ENCODE peak calls at places on chromosomes 7 and 10, in eight cellular contexts. I is A549, U is transverse colon, H is H1, D is sigmoid colon, V is stomach, J is HepG2, B is SK-N-SH. Z is an unnamed sample.

GRCh38 chr10:100993986-100994708 is 5.5 kb upstream of the LZTS2 start:
- DNase-seq in U (no peak), I (peak), V (no peak), B (peak), H (no peak), D (peak), J (no peak), Z (no peak)

GRCh38 chr10:11192304-11193018 is 174.8 kb downstream of the CELF2 start:
- DNase-seq in D (no peak), H (no peak), V (no peak), U (peak), J (no peak), B (no peak), I (no peak), Z (peak)

GRCh38 chr7:39042706-39043105 is 65.0 kb downstream of the POU6F2 start:
- DNase-seq in V (no peak), B (no peak), U (no peak), H (no peak), I (no peak), J (no peak), D (no peak), Z (no peak)

GRCh38 chr7:119270045-119270464 is 1002.9 kb upstream of the KCND2 start:
- DNase-seq in H (peak), J (peak), B (peak), I (peak), D (peak), U (peak), V (peak), Z (peak)

GRCh38 chr7:148701414-148701813 is 2.7 kb downstream of the CUL1 start:
- DNase-seq in U (no peak), B (no peak), H (no peak), V (no peak), J (no peak), I (peak), D (no peak), Z (no peak)

GRCh38 chr10:86013568-86013967 is 353.0 kb downstream of the GRID1 start:
- DNase-seq in H (no peak), B (no peak), J (no peak), V (no peak), D (no peak), U (no peak), I (no peak), Z (no peak)

GRCh38 chr7:95104739-95105138 is 197.3 kb downstream of the PPP1R9A start:
- DNase-seq in V (no peak), J (peak), U (no peak), H (no peak), I (peak), B (no peak), D (no peak), Z (no peak)

GRCh38 chr7:74043523-74043951 is 15.6 kb downstream of the ELN start:
- DNase-seq in J (no peak), H (no peak), V (no peak), B (peak), U (no peak), I (no peak), D (peak), Z (no peak)

GRCh38 chr7:2111568-2111967 is 121.2 kb downstream of the MAD1L1 start:
- DNase-seq in B (no peak), I (no peak), V (no peak), U (no peak), J (no peak), H (no peak), D (no peak), Z (peak)

GRCh38 chr10:83522881-83523386 is 616.4 kb upstream of the GHITM start:
- DNase-seq in D (no peak), B (peak), U (no peak), H (no peak), J (no peak), V (no peak), I (no peak), Z (no peak)

GRCh38 chr10:128013626-128014025 is 106.7 kb downstream of the PTPRE start:
- DNase-seq in D (peak), B (no peak), U (no peak), H (no peak), V (no peak), I (no peak), J (no peak), Z (no peak)

GRCh38 chr7:44222074-44222473 is 21.3 kb downstream of the YKT6 start:
- DNase-seq in I (no peak), J (no peak), D (peak), V (no peak), B (no peak), H (no peak), U (no peak), Z (peak)

GRCh38 chr10:48333856-48334255 is 27.4 kb downstream of the MAPK8 start:
- DNase-seq in D (no peak), I (no peak), J (no peak), V (no peak), U (no peak), B (no peak), H (no peak), Z (peak)

GRCh38 chr10:13500201-13500600 is 28.6 kb downstream of the BEND7 start:
- DNase-seq in U (no peak), I (peak), B (no peak), H (no peak), J (peak), D (no peak), V (no peak), Z (no peak)

GRCh38 chr10:131886181-131886716 is 14.6 kb upstream of the PPP2R2D start:
- DNase-seq in H (no peak), J (no peak), V (no peak), U (no peak), B (no peak), D (peak), I (no peak), Z (no peak)

GRCh38 chr7:55493416-55493815 is 78.9 kb downstream of the VOPP1 start:
- DNase-seq in I (no peak), B (no peak), U (no peak), J (no peak), V (no peak), H (no peak), D (no peak), Z (no peak)

GRCh38 chr7:130853503-130854279 is 119.7 kb upstream of the KLF14 start:
- DNase-seq in I (peak), D (no peak), J (peak), V (no peak), B (no peak), U (no peak), H (no peak), Z (no peak)

GRCh38 chr10:113704637-113705343 is 25.1 kb downstream of the CASP7 start:
- DNase-seq in H (no peak), U (no peak), J (peak), B (peak), I (peak), V (no peak), D (no peak), Z (no peak)

GRCh38 chr7:101126651-101127459 is at the start of gene SERPINE1:
- DNase-seq in D (peak), J (peak), I (peak), B (peak), V (peak), U (peak), H (no peak), Z (peak)

GRCh38 chr7:35036361-35037171 is 719 bp downstream of the DPY19L1 start:
- DNase-seq in J (peak), B (peak), D (peak), H (no peak), I (peak), U (peak), V (peak), Z (peak)

GRCh38 chr7:108454674-108455523 is 1.3 kb downstream of the NRCAM start:
- DNase-seq in D (no peak), H (no peak), B (peak), V (no peak), I (peak), J (no peak), U (no peak), Z (peak)

GRCh38 chr7:41287559-41288335 is 415.1 kb downstream of the INHBA start:
- DNase-seq in I (no peak), D (no peak), H (peak), J (no peak), V (no peak), U (no peak), B (no peak), Z (no peak)

GRCh38 chr7:70829221-70830059 is 302.5 kb upstream of the GALNT17 start:
- DNase-seq in J (peak), V (peak), D (peak), B (peak), I (peak), H (peak), U (peak), Z (peak)

GRCh38 chr10:5607594-5607993 is 58.8 kb downstream of the ASB13 start:
- DNase-seq in H (no peak), I (no peak), V (no peak), U (no peak), J (no peak), B (no peak), D (no peak), Z (no peak)

GRCh38 chr7:118755067-118755625 is 530.6 kb downstream of the ANKRD7 start:
- DNase-seq in I (no peak), H (no peak), V (no peak), D (no peak), J (no peak), B (no peak), U (no peak), Z (no peak)

GRCh38 chr10:97894092-97894491 is 44.4 kb downstream of the GOLGA7B start:
- DNase-seq in B (no peak), H (no peak), J (no peak), V (no peak), U (no peak), I (no peak), D (no peak), Z (no peak)

GRCh38 chr7:52135403-52135802 is 818.8 kb upstream of the COBL start:
- DNase-seq in V (no peak), B (no peak), J (no peak), H (no peak), D (no peak), U (no peak), I (no peak), Z (no peak)

GRCh38 chr10:70115948-70116682 is 16.5 kb downstream of the AIFM2 start:
- DNase-seq in D (peak), J (peak), V (peak), I (peak), U (peak), B (peak), H (no peak), Z (no peak)

GRCh38 chr7:134343796-134344195 is 27.1 kb upstream of the SLC35B4 start:
- DNase-seq in I (no peak), J (no peak), V (no peak), H (no peak), D (no peak), B (no peak), U (no peak), Z (no peak)

GRCh38 chr7:103540986-103541385 is 95.0 kb upstream of the SLC26A5 start:
- DNase-seq in J (no peak), B (peak), V (peak), U (no peak), I (no peak), H (no peak), D (no peak), Z (peak)

GRCh38 chr10:22900841-22901601 is 26.8 kb upstream of the ARMC3 start:
- DNase-seq in B (no peak), V (no peak), J (no peak), I (no peak), U (no peak), D (no peak), H (no peak), Z (no peak)

GRCh38 chr7:15326044-15326644 is 235.7 kb downstream of the AGMO start:
- DNase-seq in D (no peak), H (no peak), I (peak), U (no peak), J (peak), B (peak), V (no peak), Z (no peak)

GRCh38 chr10:130867446-130868194 is 443.9 kb downstream of the TCERG1L start:
- DNase-seq in V (no peak), D (no peak), B (no peak), U (no peak), I (no peak), J (no peak), H (no peak), Z (no peak)

GRCh38 chr10:71990706-71991269 is 26.6 kb downstream of the CHST3 start:
- DNase-seq in H (no peak), V (no peak), U (no peak), I (no peak), D (peak), B (no peak), J (no peak), Z (no peak)

GRCh38 chr7:87648316-87648715 is 20.1 kb downstream of the RUNDC3B start:
- DNase-seq in V (no peak), I (no peak), H (no peak), B (no peak), U (no peak), D (no peak), J (no peak), Z (no peak)
- TF ChIP-seq EP300 in V (no peak), I (no peak), H (no peak), B (no peak), U (no peak), D (no peak), J (no peak), Z (no peak)

GRCh38 chr10:103645141-103646054 is 151.9 kb downstream of the NEURL1 start:
- DNase-seq in H (no peak), I (no peak), B (no peak), V (peak), U (peak), J (peak), D (peak), Z (peak)

GRCh38 chr10:103646304-103646703 is 152.8 kb downstream of the NEURL1 start:
- DNase-seq in B (no peak), J (no peak), V (no peak), D (no peak), U (no peak), H (no peak), I (no peak), Z (no peak)

GRCh38 chr10:103648951-103649532 is 155.5 kb downstream of the NEURL1 start:
- DNase-seq in D (peak), B (no peak), H (no peak), I (no peak), J (no peak), U (no peak), V (no peak), Z (no peak)

GRCh38 chr10:103649654-103650423 is 156.3 kb downstream of the NEURL1 start:
- DNase-seq in I (no peak), D (no peak), U (no peak), V (no peak), B (no peak), H (no peak), J (no peak), Z (no peak)

DNA sequence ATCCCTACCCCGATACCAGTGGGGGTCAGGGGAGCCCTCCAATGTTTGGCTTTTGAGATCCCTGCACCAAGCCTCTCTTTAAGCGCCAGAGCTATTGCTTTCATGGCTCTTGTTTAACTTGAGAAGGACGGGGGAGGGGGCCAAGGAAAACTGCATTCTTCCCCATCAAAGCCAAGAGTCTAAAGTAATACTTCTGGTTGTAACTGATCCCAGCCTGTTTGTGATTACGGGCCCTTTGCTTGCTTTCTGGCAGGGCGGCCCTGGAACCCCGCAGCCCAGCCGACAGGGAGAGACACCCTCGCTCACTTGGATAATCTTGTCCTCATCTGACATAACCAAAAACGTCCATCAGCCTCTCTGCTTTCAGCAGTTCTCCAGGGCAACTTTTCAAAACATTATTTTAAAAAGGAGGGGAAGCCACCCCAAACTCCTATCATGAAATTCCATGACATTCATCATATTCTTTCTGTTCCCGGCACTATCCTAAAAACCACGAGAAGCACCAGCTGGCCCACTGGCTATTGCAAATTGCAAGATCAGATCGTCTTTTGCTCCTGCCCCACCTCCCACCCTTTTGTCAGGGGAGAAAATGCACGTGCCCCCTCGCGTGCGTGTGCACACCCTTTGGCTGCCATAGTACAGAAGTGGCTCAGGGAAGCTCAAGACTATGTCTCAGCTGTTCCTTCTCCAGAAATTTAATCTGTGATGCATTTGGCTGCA is 154.9 kb downstream of the NEURL1 start:
- DNase-seq in B (no peak), U (no peak), H (no peak), D (no peak), I (no peak), J (no peak), V (no peak), Z (no peak)
- TF ChIP-seq EP300 in B (no peak), U (no peak), H (no peak), D (no peak), I (no peak), J (no peak), V (no peak), Z (no peak)

GRCh38 chr7:66052447-66052846 is 23.2 kb upstream of the ASL start:
- DNase-seq in V (no peak), H (no peak), B (no peak), J (no peak), D (no peak), I (no peak), U (no peak), Z (no peak)
- TF ChIP-seq EP300 in V (no peak), H (no peak), B (no peak), J (no peak), D (no peak), I (no peak), U (no peak), Z (no peak)

GRCh38 chr7:23106491-23106800 is 861 bp downstream of the KLHL7 start:
- DNase-seq in I (no peak), U (peak), V (peak), J (no peak), B (peak), D (no peak), H (no peak), Z (peak)
- TF ChIP-seq EP300 in I (no peak), U (no peak), V (no peak), J (no peak), B (no peak), D (no peak), H (no peak), Z (no peak)

DNA sequence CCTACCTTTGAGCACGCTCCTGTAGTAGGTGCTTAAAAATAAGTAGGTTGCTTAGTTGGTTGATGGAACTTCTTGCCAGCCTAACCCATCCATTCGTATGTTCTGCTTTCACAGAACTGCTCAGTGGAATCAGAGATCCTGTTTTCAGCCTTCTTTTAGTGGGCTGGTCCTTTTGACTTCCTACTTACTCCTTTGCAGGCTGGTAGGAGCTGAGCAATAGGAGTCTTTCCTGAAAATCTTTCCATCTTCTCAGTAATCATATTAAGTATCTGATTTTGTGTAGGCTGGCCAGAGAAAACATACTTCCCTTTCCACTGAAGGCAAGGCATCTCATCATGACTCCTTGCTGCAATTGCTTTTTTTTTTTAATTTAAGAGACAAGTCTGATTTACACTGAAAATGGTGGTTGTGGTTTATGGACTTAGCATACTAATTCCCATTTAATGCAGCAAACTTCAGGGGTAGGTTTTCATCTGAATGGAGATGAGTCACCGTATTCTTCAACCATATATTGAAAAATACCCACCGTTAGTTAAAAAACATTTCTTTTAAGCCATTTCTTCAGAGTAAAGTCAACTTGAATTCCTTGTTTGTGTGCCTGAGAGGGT is 208.0 kb downstream of the ZNF365 start:
- DNase-seq in B (no peak), J (no peak), D (no peak), I (no peak), V (no peak), H (no peak), U (no peak), Z (no peak)
- TF ChIP-seq EP300 in B (no peak), J (no peak), D (no peak), I (no peak), V (no peak), H (no peak), U (no peak), Z (no peak)

GRCh38 chr10:88037623-88038022 is 174.2 kb downstream of the PTEN start:
- DNase-seq in U (no peak), D (no peak), H (no peak), V (no peak), I (no peak), J (no peak), B (no peak), Z (no peak)

GRCh38 chr10:88038268-88038667 is 174.8 kb downstream of the PTEN start:
- DNase-seq in U (no peak), I (peak), H (no peak), D (no peak), J (no peak), V (no peak), B (no peak), Z (no peak)

GRCh38 chr10:88033380-88033779 is 170.0 kb downstream of the PTEN start:
- DNase-seq in B (no peak), D (no peak), I (no peak), U (no peak), V (no peak), J (no peak), H (no peak), Z (no peak)

GRCh38 chr10:88032566-88032965 is 169.1 kb downstream of the PTEN start:
- DNase-seq in B (no peak), I (no peak), H (no peak), V (no peak), D (no peak), J (no peak), U (no peak), Z (no peak)

GRCh38 chr10:88033793-88034192 is 170.4 kb downstream of the PTEN start:
- DNase-seq in D (no peak), H (no peak), B (no peak), U (no peak), J (no peak), V (no peak), I (no peak), Z (no peak)
- TF ChIP-seq EP300 in D (no peak), H (no peak), B (no peak), U (no peak), J (no peak), V (no peak), I (no peak), Z (no peak)

DNA sequence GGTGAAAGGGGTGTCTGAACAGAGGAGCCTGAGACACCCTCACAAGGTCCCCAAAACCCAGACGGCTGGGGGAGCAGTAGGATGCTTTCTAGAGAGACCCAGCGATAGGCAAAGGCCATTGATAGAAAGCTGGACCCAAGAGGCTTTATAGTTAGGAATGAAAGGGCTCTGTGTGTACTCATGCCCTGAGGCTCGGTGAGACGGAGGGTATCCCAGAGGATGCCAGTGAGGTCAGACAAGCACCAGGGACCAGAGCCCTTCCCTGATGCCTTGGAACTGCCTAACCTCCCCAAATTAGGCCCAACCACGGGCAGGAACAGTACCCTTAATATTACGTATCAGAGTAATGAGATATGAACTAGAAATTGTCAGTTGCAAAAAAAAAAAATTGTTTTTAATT is 48.6 kb upstream of the RTKN2 start:
- DNase-seq in B (no peak), D (no peak), V (no peak), J (no peak), H (no peak), I (no peak), U (no peak), Z (no peak)
- TF ChIP-seq EP300 in B (no peak), D (no peak), V (no peak), J (no peak), H (no peak), I (no peak), U (no peak), Z (no peak)